ENCODE peak calls at places on chromosomes 7 and 10, in five cellular contexts. G is natural killer cell, O is Peyer's patch, T is activated B cell treated with CpG ODN at 0.5 μM for 24 hours, M is AG09319. H is an unnamed sample.

GRCh38 chr7:1175967-1176851 is 16.2 kb upstream of the ZFAND2A start:
- DNase-seq in O (peak; percentile 87), T (peak; percentile 85), G (peak; percentile 82), M (peak; percentile 19), H (peak; percentile 86)

GRCh38 chr10:111221682-111222470 is 145.0 kb downstream of the ADRA2A start:
- DNase-seq in M (no peak), O (no peak), T (no peak), G (no peak), H (no peak)

GRCh38 chr7:85426487-85426960 is 239.7 kb upstream of the SEMA3D start:
- DNase-seq in M (no peak), G (no peak), O (no peak), T (no peak), H (no peak)

GRCh38 chr7:24123061-24123460 is 160.9 kb upstream of the NPY start:
- DNase-seq in T (no peak), O (no peak), M (peak; percentile 15), G (no peak), H (no peak)

GRCh38 chr10:9103301-9103700 is 1048.8 kb downstream of the GATA3 start:
- DNase-seq in T (no peak), M (no peak), O (no peak), G (no peak), H (no peak)

GRCh38 chr10:27792191-27792590 is 46.6 kb upstream of the MKX start:
- DNase-seq in M (no peak), O (no peak), T (no peak), G (no peak), H (no peak)

GRCh38 chr7:116588641-116589594 is 64.1 kb downstream of the CAV1 start:
- DNase-seq in O (no peak), G (no peak), T (no peak), M (no peak), H (peak; percentile 9)

GRCh38 chr10:92757720-92758119 is 68.0 kb downstream of the HHEX start:
- DNase-seq in O (peak; percentile 39), T (no peak), G (no peak), M (no peak), H (no peak)

GRCh38 chr10:100509241-100509640 is 10.4 kb downstream of the SEC31B start:
- DNase-seq in M (no peak), G (no peak), O (no peak), T (no peak), H (no peak)

GRCh38 chr7:36784991-36785940 is 61.0 kb upstream of the AOAH start:
- DNase-seq in G (peak; percentile 76), O (peak; percentile 76), M (no peak), T (peak; percentile 32), H (peak; percentile 23)

GRCh38 chr10:2748287-2748686 is 319.1 kb upstream of the PFKP start:
- DNase-seq in G (no peak), M (no peak), O (no peak), T (no peak), H (no peak)

GRCh38 chr10:99658622-99659030 is 683 bp upstream of the ENTPD7 start:
- DNase-seq in M (no peak), G (no peak), T (peak; percentile 15), O (peak; percentile 70), H (no peak)

GRCh38 chr10:117734626-117735405 is 192.3 kb downstream of the EMX2 start:
- DNase-seq in T (no peak), G (no peak), O (no peak), M (no peak), H (no peak)

GRCh38 chr7:112517487-112517886 is 36.7 kb downstream of the LSMEM1 start:
- DNase-seq in T (no peak), G (no peak), M (no peak), O (no peak), H (no peak)

GRCh38 chr10:58512470-58513188 is at the start of gene BICC1:
- DNase-seq in G (no peak), T (no peak), M (no peak), O (no peak), H (peak; percentile 46)

GRCh38 chr7:150339369-150339768 is 2.1 kb downstream of the RARRES2 start:
- DNase-seq in O (no peak), M (no peak), T (no peak), G (no peak), H (no peak)

GRCh38 chr7:106285801-106286492 is 1.2 kb upstream of the NAMPT start:
- DNase-seq in T (no peak), O (no peak), G (no peak), M (no peak), H (peak; percentile 70)

GRCh38 chr10:90179696-90180407 is 478.5 kb downstream of the KIF20B start:
- DNase-seq in G (no peak), O (no peak), M (no peak), T (no peak), H (no peak)

GRCh38 chr7:107538001-107538400 is 25.7 kb downstream of the COG5 start:
- DNase-seq in M (no peak), O (no peak), G (no peak), T (no peak), H (no peak)

GRCh38 chr10:49139866-49140195 is 6.0 kb upstream of the FAM170B start:
- DNase-seq in T (no peak), G (no peak), M (no peak), O (no peak), H (no peak)

GRCh38 chr7:7719235-7719634 is 828 bp upstream of the RPA3 start:
- DNase-seq in M (peak; percentile 91), T (no peak), O (no peak), G (no peak), H (peak; percentile 84)

GRCh38 chr7:155388561-155388960 is 69.4 kb upstream of the EN2 start:
- DNase-seq in G (no peak), M (no peak), T (no peak), O (no peak), H (no peak)

GRCh38 chr7:54663603-54664234 is 95.3 kb downstream of the SEC61G start:
- DNase-seq in G (no peak), M (no peak), O (no peak), T (no peak), H (no peak)

GRCh38 chr7:54663186-54663585 is 95.8 kb downstream of the SEC61G start:
- DNase-seq in M (no peak), O (no peak), T (no peak), G (no peak), H (no peak)

GRCh38 chr7:54662701-54663100 is 96.3 kb downstream of the SEC61G start:
- DNase-seq in O (no peak), M (no peak), G (no peak), T (no peak), H (no peak)

GRCh38 chr7:54664235-54665228 is 94.5 kb downstream of the SEC61G start:
- DNase-seq in T (no peak), M (no peak), O (no peak), G (no peak), H (peak; percentile 73)
- TF ChIP-seq CTCF in T (no peak), M (peak; percentile 21), O (no peak), G (no peak), H (peak; percentile 50)

DNA sequence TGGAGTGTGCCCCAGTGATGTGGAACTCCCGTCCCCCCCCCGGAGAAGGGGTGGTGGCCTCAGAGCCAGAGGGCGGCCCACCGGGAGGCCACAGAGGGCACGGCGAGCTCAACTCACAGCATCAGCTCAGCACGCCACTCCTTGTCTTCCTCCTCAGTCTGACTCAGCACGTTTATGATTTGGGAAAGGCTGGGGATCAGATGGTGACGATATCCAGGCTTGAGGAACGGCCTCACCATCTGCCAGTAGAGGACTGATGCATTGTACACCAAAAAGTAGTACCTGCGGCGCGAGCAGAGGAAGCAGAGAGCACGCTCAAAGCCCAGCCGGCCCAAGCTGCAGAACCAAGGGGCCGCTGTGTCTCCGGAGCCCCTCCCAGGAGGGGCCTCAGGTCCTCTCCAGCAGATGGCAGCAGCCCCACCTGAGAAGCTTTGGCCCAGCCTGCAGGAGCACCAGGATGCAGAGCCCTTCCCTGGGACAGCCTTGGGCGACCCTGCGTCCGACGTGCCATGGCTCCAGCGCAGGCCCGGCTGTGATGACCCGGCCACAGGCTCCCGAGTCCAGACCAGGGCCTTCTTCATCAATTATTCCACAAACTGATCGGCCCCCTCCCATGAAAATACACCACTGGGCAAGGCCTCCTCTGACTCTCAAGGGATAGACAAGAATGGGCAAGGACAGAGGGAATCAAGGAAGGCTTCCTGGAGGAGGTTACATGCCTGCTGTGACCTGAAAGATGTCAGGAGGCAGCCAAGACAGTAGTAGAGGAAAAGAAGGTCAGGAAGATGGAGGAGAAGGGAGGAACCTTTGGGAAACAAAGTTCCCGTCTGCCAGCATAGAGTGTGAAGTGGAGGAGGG is 3.7 kb downstream of the CFAP46 start:
- DNase-seq in T (no peak), M (no peak), G (peak; percentile 9), O (no peak), H (no peak)
- TF ChIP-seq CTCF in T (no peak), M (peak; percentile 25), G (no peak), O (no peak), H (peak; percentile 32)

GRCh38 chr10:119274519-119275045 is 67.2 kb downstream of the GRK5 start:
- DNase-seq in T (no peak), M (no peak), G (no peak), O (no peak), H (no peak)
- TF ChIP-seq CTCF in T (no peak), M (no peak), G (no peak), O (no peak), H (no peak)

DNA sequence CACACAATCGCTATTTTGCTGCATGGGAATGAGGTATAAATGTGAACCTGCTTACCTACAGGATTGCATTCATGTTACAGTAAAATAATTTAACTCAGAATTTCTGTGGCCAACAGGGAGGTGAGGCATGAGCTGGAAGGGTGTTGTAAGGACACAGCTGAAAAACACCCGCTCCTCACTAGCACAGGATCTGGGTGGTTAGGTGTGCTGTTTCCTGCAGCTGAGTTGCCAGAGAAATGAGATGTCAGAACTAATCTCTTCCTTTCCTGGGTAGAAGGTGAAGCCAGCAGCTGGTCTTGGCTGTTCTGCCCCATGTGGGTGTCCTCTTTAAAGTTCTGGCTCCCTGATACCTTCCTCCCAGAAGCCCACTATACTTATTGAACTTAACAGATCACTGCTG is 39.0 kb upstream of the ZNF438 start:
- DNase-seq in T (no peak), M (no peak), G (no peak), O (no peak), H (no peak)
- TF ChIP-seq CTCF in T (no peak), M (no peak), G (no peak), O (no peak), H (no peak)

GRCh38 chr10:97888641-97889262 is 39.1 kb downstream of the GOLGA7B start:
- DNase-seq in T (no peak), G (no peak), M (peak; percentile 18), O (no peak), H (no peak)
- TF ChIP-seq CTCF in T (no peak), G (no peak), M (no peak), O (no peak), H (no peak)

GRCh38 chr10:69742928-69743602 is 58.6 kb upstream of the COL13A1 start:
- DNase-seq in O (no peak), T (no peak), M (no peak), G (no peak), H (no peak)
- TF ChIP-seq CTCF in O (no peak), T (no peak), M (peak; percentile 61), G (no peak), H (peak; percentile 45)

GRCh38 chr10:106271237-106271636 is 893.3 kb downstream of the SORCS1 start:
- DNase-seq in M (no peak), G (no peak), O (no peak), T (no peak), H (no peak)
- TF ChIP-seq CTCF in M (no peak), G (no peak), O (no peak), T (no peak), H (peak; percentile 27)

H was measured in GM13977.